ENCODE peak calls at places on chromosomes 13 and 19, in seven cellular contexts. T, M, R, J, A, Y and V are unnamed samples.

GRCh38 chr13:35840991-35841604 is 290.1 kb downstream of the DCLK1 start:
- DNase-seq in T (no peak), M (no peak), A (no peak), Y (no peak), J (no peak), R (no peak), V (no peak)

GRCh38 chr13:31096624-31097302 is 64.9 kb downstream of the HSPH1 start:
- DNase-seq in T (peak; percentile 74), J (peak; percentile 32), Y (no peak), A (no peak), R (no peak), M (no peak), V (no peak)

GRCh38 chr13:88627071-88627470 is 955.9 kb downstream of the SLITRK5 start:
- DNase-seq in R (no peak), T (no peak), A (no peak), J (no peak), Y (no peak), M (no peak), V (no peak)

GRCh38 chr19:1618157-1619093 is 13.2 kb upstream of the UQCR11 start:
- DNase-seq in R (peak; percentile 61), Y (no peak), J (peak; percentile 83), T (no peak), M (no peak), A (peak; percentile 6), V (no peak)

GRCh38 chr13:49303533-49304252 is 56.0 kb downstream of the CDADC1 start:
- DNase-seq in R (peak; percentile 44), M (no peak), Y (no peak), A (no peak), J (no peak), T (no peak), V (no peak)

GRCh38 chr19:24078688-24079087 is 8.3 kb upstream of the ZNF254 start:
- DNase-seq in T (no peak), J (peak; percentile 80), A (no peak), Y (no peak), M (no peak), R (no peak), V (no peak)

GRCh38 chr19:9828551-9829063 is 889 bp downstream of the UBL5 start:
- DNase-seq in Y (no peak), M (no peak), A (no peak), J (no peak), R (no peak), T (no peak), V (no peak)

GRCh38 chr13:104847863-104848262 is 1687.6 kb downstream of the EFNB2 start:
- DNase-seq in T (no peak), R (no peak), M (no peak), J (no peak), A (no peak), Y (no peak), V (no peak)

GRCh38 chr13:20241593-20241992 is 9.5 kb upstream of the GJB6 start:
- DNase-seq in R (no peak), M (no peak), T (no peak), Y (no peak), J (no peak), A (no peak), V (no peak)

GRCh38 chr19:920051-920857 is 3.1 kb downstream of the KISS1R start:
- DNase-seq in Y (no peak), T (peak; percentile 70), J (peak; percentile 65), M (no peak), R (no peak), A (no peak), V (peak; percentile 67)

DNA sequence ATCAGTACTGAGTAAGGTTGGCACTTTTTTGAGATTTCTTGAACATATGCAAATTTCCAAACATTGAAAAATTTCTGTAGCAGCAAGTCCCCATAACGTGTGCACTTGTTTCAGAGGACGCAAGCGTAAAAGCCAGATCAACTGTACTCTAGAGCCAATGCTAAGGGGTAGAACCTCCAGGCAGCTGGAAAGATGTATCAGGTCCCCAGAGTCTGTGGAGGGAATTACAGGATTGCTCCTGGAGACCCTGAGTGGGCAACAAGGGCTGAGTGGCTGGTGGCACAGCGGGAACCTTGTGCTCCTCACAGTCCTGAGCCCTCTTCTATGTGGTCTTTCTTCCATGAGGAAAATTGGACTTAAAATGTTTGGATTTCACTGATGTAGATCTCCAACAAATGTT is 53.9 kb upstream of the AMER2 start:
- DNase-seq in J (peak; percentile 30), Y (no peak), A (no peak), T (no peak), R (no peak), M (no peak), V (no peak)
- TF ChIP-seq CTCF in J (no peak), Y (no peak), A (no peak), T (no peak), R (no peak), M (no peak), V (no peak)

GRCh38 chr19:5503598-5503997 is 48.4 kb downstream of the ZNRF4 start:
- DNase-seq in M (no peak), R (no peak), J (no peak), T (no peak), Y (no peak), A (no peak), V (no peak)
- TF ChIP-seq CTCF in M (no peak), R (no peak), J (peak; percentile 45), T (no peak), Y (no peak), A (no peak), V (peak; percentile 34)

DNA sequence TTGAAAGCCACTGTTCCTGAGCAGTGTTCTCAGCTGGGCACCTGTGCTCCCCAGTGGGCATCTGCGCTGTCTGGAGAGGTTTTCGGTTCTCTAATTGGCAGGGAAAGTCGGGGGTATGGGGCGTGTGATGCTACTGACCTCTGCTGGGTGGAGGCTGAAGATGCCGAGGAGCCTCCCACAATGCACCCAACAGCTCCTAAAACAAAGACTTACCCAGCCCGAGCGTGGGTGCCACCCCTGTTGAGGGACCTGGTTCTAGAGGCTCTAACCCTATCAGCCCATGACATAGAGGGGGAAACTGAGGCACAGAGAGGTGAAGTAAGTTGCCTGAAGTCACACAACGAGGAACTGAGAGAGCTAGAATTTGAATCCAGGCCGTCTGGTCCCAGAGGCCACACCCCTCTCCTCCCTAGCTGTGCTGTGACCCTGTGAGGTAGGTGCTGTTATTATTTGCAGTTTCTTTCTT is 2.3 kb downstream of the SPACA4 start:
- DNase-seq in J (peak; percentile 82), M (no peak), R (no peak), T (no peak), Y (no peak), A (peak; percentile 34), V (no peak)
- TF ChIP-seq CTCF in J (peak; percentile 89), M (peak; percentile 70), R (peak; percentile 35), T (peak; percentile 41), Y (peak; percentile 19), A (peak; percentile 73), V (peak; percentile 72)

GRCh38 chr13:25262261-25262660 is 25.0 kb downstream of the MTMR6 start:
- DNase-seq in R (no peak), A (no peak), M (no peak), T (no peak), J (no peak), Y (no peak), V (no peak)

GRCh38 chr13:25268561-25268960 is 18.7 kb downstream of the MTMR6 start:
- DNase-seq in M (no peak), T (no peak), J (no peak), R (no peak), A (no peak), Y (no peak), V (no peak)

DNA sequence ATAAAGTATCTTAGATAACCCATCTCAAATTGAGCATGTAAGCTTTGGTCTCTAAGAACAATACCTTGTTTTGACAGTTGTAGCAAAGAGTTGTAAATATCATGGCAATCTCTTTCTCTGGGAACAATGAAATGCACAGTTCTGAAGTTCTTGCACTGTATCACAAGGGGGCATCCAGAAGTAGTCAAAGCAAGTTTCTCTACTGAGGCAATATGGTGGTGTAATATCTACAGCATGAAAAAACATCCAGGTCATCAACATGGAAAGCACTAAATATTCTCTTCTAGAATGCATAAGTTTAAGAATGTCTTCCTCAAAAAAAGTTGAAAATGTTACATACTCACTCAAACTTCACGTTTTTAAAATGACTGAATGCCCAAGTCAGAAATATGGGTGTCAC is 19.6 kb downstream of the MTMR6 start:
- DNase-seq in R (no peak), M (no peak), A (no peak), Y (no peak), T (no peak), J (no peak), V (no peak)
- TF ChIP-seq CTCF in R (no peak), M (peak; percentile 37), A (peak; percentile 31), Y (no peak), T (peak; percentile 26), J (peak; percentile 28), V (peak; percentile 50)

GRCh38 chr19:45402469-45403070 is 2.3 kb downstream of the PPP1R13L start:
- DNase-seq in Y (peak; percentile 67), A (no peak), T (peak; percentile 79), R (peak; percentile 60), M (no peak), J (peak; percentile 88), V (no peak)
- TF ChIP-seq CTCF in Y (no peak), A (peak; percentile 55), T (peak; percentile 53), R (peak; percentile 58), M (peak; percentile 66), J (peak; percentile 76), V (peak; percentile 84)